ENCODE peak calls at places on chromosomes 2 and 18, in five cellular contexts. M, O, H, W and J are unnamed samples.

GRCh38 chr18:35688757-35689156 is 107.2 kb downstream of the GALNT1 start:
- DNase-seq in M (no peak), O (no peak), H (no peak), W (no peak), J (no peak)

GRCh38 chr2:18425186-18425585 is 135.3 kb downstream of the RDH14 start:
- DNase-seq in M (no peak), O (no peak), H (no peak), W (no peak), J (no peak)

GRCh38 chr2:84866121-84866520 is 14.8 kb downstream of the TRABD2A start:
- DNase-seq in M (no peak), O (no peak), H (no peak), W (no peak), J (no peak)

GRCh38 chr2:47250576-47251403 is 95.7 kb upstream of the STPG4 start:
- DNase-seq in M (no peak), O (no peak), H (no peak), W (no peak), J (no peak)

GRCh38 chr2:43123981-43124666 is 102.3 kb downstream of the ZFP36L2 start:
- DNase-seq in M (no peak), O (peak), H (no peak), W (no peak), J (no peak)

GRCh38 chr18:79070486-79070885 is 1.3 kb downstream of the ATP9B start:
- DNase-seq in M (no peak), O (no peak), H (no peak), W (no peak), J (no peak)

GRCh38 chr2:584863-585823 is 92.1 kb downstream of the TMEM18 start:
- DNase-seq in M (no peak), O (no peak), H (no peak), W (peak), J (no peak)

GRCh38 chr2:65265090-65266045 is 37.7 kb downstream of the ACTR2 start:
- DNase-seq in M (peak), O (no peak), H (no peak), W (peak), J (peak)

GRCh38 chr18:47100214-47100831 is 50.0 kb downstream of the HDHD2 start:
- DNase-seq in M (peak), O (no peak), H (peak), W (peak), J (no peak)

GRCh38 chr2:96903318-96903717 is 33.4 kb upstream of the SEMA4C start:
- DNase-seq in M (no peak), O (no peak), H (no peak), W (no peak), J (no peak)

GRCh38 chr18:39414009-39414700 is 1848.6 kb upstream of the CELF4 start:
- DNase-seq in M (peak), O (no peak), H (no peak), W (no peak), J (no peak)

GRCh38 chr18:48330016-48330991 is 78.9 kb downstream of the ZBTB7C start:
- DNase-seq in M (peak), O (no peak), H (no peak), W (no peak), J (no peak)

GRCh38 chr2:147689510-147689909 is 155.3 kb upstream of the ACVR2A start:
- DNase-seq in M (no peak), O (no peak), H (no peak), W (peak), J (no peak)

GRCh38 chr2:230798769-230799399 is 65.9 kb upstream of the ITM2C start:
- DNase-seq in M (no peak), O (no peak), H (no peak), W (peak), J (peak)

GRCh38 chr2:8538951-8539621 is 142.8 kb upstream of the ID2 start:
- DNase-seq in M (no peak), O (no peak), H (peak), W (no peak), J (no peak)

DNA sequence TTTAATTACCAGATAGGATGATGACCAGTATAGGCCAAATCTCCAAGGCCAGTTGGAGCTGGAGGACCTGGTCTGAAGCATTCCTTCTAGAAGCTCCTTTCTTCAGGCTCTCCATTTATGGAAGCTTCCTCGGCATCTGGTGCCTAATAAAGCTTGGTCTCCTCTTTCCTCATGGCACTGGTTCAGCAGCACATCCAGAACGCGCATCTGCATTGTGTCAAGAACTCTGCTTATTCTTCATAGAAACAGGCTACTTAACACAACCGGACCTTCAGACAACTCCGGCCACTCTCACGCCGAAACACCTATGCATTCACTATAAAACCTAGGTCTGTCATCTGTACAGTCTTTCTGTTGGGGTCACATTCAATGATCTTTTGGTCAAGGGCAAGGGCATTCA is 99.8 kb downstream of the COL6A3 start:
- DNase-seq in M (no peak), O (no peak), H (no peak), W (no peak), J (no peak)
- TF ChIP-seq POLR2AphosphoS5 in M (no peak), O (no peak), H (peak), W (no peak), J (no peak)

GRCh38 chr2:31704561-31705212 is 123.9 kb upstream of the SRD5A2 start:
- DNase-seq in M (no peak), O (no peak), H (peak), W (no peak), J (no peak)
- TF ChIP-seq POLR2AphosphoS5 in M (no peak), O (no peak), H (no peak), W (no peak), J (no peak)

GRCh38 chr2:49936965-49937364 is 782.6 kb upstream of the FSHR start:
- DNase-seq in M (no peak), O (no peak), H (no peak), W (no peak), J (no peak)
- TF ChIP-seq POLR2AphosphoS5 in M (no peak), O (no peak), H (no peak), W (no peak), J (no peak)

DNA sequence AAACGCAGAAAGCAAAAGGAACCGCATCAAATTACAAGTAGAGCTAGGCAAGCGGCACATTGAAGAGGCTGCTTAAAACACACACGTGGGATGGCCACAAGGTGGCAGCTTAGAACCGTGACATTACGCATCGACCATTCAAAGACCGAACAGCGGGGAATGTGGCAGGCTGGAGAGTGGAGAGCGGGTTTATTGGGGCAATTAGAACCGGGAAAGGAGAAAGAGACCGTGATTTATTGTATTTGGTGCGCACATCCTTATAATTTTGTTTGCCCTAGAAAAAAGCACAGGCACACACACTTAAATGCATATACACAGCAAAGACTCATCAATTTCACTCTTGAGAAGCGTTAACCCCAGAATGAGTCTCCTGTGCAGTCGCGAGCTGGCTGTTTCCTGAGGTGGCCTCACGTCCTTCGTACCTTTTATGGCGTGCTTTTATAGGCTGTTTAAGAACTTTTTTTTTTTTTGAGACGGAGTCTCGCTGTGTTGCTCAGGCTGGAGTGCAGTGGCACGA is 31.7 kb upstream of the MEP1B start:
- DNase-seq in M (peak), O (peak), H (peak), W (peak), J (peak)
- TF ChIP-seq POLR2AphosphoS5 in M (no peak), O (peak), H (no peak), W (no peak), J (no peak)

DNA sequence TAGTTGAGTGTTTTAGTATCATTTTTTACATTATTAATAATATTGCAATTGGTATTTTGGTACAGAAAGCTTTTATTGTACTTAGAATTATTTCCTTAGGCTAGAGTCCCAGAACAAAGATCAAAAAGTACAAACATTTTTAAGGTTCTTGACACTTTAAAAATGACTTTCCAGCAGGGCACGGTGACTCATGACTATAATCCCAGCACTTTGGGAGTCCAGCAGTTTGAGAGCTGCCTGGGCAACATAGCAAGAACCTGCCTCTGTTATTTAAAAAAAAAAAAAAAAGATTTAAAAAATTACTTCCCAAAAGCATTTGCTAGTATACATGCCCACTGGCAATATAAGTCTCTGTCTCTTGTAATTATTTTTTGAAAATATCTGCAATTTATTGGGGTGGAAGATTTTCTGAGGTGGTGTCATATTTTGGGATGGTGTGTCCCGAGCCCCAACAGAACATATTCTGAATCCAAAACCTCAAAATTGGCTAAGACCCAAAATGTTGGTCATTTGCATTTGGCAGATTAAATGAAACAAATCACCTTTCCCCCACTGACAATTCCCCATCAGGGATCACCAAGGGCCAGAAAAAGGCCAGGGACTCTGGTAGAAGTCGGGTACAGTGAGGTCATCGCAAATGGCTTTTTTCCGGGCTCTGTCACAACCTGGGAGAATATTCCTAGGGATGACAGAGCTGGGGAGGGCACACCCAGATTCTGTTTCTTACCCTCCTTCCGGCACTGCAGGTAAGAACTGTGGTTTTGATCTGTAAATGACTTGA is 42.1 kb downstream of the NIFK start:
- DNase-seq in M (no peak), O (no peak), H (no peak), W (no peak), J (no peak)
- TF ChIP-seq POLR2AphosphoS5 in M (no peak), O (no peak), H (no peak), W (no peak), J (no peak)

DNA sequence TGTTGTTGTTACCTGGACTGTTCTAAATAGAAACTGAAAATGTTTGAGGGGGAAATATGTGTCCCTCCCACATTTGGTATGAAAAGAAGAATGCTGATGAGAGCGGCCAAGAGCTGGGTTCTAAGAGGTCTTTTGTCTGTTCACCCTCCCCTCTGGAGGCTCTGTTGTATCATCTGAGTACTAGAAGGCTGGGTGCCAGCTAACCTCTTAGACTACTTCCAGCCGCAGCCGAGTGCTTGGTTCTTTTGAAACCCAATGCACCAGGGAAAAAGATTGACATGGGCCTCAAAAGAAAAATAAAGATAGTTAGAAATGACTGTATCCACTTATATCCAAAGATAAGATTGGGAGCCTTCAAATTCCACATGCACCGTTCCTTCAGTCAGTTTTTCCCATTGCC is 255.9 kb downstream of the TXNL1 start:
- DNase-seq in M (no peak), O (no peak), H (no peak), W (no peak), J (no peak)
- TF ChIP-seq POLR2AphosphoS5 in M (no peak), O (no peak), H (no peak), W (no peak), J (no peak)

DNA sequence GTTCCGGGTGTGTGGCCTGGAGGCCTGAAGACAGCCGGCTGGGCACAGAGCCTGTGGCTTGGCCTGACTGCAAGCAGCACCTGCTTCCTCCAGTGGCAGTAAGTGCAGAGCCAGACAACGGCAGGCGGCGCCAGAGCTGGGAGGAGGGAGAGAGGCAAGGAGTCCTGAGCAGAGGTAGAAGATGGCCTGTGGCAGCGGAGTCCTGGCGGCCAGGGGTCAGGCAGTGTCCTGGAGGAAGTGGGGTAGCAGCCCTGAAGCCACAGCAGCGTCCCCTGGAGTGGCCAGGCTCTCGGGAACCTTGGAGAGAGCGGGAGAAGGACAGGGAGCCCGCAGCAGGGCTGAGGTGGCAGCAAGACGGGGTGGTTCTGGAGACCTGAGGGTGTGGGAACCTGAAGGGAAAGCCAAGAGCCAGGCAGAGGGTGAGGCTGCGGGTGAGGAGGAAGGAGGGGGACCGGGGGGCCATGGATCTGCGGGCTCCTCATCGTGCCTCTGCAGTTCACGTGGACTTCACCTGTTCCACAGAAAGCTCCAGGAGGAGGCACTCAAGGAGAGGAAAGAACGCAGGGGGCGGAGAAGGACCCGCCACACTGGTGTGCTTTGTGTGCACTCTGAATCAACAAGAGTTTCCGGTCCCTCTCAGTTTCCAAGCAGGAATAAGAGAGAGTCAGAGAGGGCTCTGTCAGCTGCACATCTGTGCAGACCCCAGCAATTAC is 85.9 kb downstream of the USP40 start:
- DNase-seq in M (no peak), O (peak), H (peak), W (peak), J (no peak)
- TF ChIP-seq POLR2AphosphoS5 in M (no peak), O (no peak), H (no peak), W (no peak), J (no peak)